ENCODE peak calls at places on chromosomes 16 and 17, in six cellular contexts. L, S, T, X, V and D are unnamed samples.

GRCh38 chr17:59377410-59377809 is 46.0 kb downstream of the YPEL2 start:
- DNase-seq in L (no peak), S (no peak), X (peak), V (no peak), T (no peak), D (no peak)

GRCh38 chr16:6726621-6727020 is 606.0 kb upstream of the RBFOX1 start:
- DNase-seq in T (no peak), L (no peak), V (no peak), X (no peak), S (no peak), D (no peak)

GRCh38 chr17:40500709-40501108 is 714 bp downstream of the TNS4 start:
- DNase-seq in L (no peak), T (no peak), V (no peak), X (no peak), S (no peak), D (no peak)

GRCh38 chr17:27224526-27225315 is 69.2 kb upstream of the WSB1 start:
- DNase-seq in T (no peak), S (no peak), X (peak), L (no peak), V (no peak), D (no peak)

GRCh38 chr16:67598527-67598926 is 36.2 kb downstream of the CTCF start:
- DNase-seq in L (no peak), V (no peak), S (no peak), T (no peak), X (no peak), D (no peak)

GRCh38 chr16:77435240-77435819 is 496 bp upstream of the ADAMTS18 start:
- DNase-seq in S (no peak), T (no peak), L (peak), V (no peak), X (no peak), D (peak)

GRCh38 chr16:2981899-2982250 is 1.6 kb upstream of the PKMYT1 start:
- DNase-seq in X (no peak), V (no peak), T (no peak), S (no peak), L (no peak), D (no peak)

GRCh38 chr16:67992661-67993206 is 6.5 kb downstream of the DPEP2 start:
- DNase-seq in X (no peak), T (no peak), S (no peak), V (no peak), L (peak), D (no peak)

GRCh38 chr16:48583075-48584065 is 26.6 kb downstream of the N4BP1 start:
- DNase-seq in S (no peak), X (peak), V (no peak), L (no peak), T (no peak), D (no peak)

GRCh38 chr17:76537578-76538280 is at the start of gene CYGB:
- DNase-seq in X (peak), T (no peak), V (no peak), S (no peak), L (peak), D (no peak)

GRCh38 chr17:38528101-38528500 is 77.7 kb downstream of the SRCIN1 start:
- DNase-seq in X (no peak), S (no peak), T (no peak), V (no peak), L (no peak), D (no peak)

GRCh38 chr17:61380836-61381525 is 18.7 kb upstream of the TBX2 start:
- DNase-seq in X (no peak), S (no peak), V (no peak), T (no peak), L (no peak), D (no peak)

GRCh38 chr17:6254036-6254435 is 180.9 kb downstream of the AIPL1 start:
- DNase-seq in V (no peak), T (no peak), S (no peak), X (no peak), L (no peak), D (no peak)

GRCh38 chr16:16033208-16033717 is 83.8 kb downstream of the ABCC1 start:
- DNase-seq in L (no peak), T (no peak), V (no peak), S (no peak), X (no peak), D (no peak)

GRCh38 chr17:21287703-21288449 is 3.4 kb downstream of the MAP2K3 start:
- DNase-seq in S (peak), L (no peak), X (peak), V (peak), T (peak), D (peak)

GRCh38 chr16:82219298-82219697 is 49.3 kb upstream of the MPHOSPH6 start:
- DNase-seq in T (no peak), L (peak), X (no peak), V (no peak), S (no peak), D (no peak)

GRCh38 chr17:66604381-66604780 is 230.5 kb upstream of the CACNG5 start:
- DNase-seq in S (no peak), V (no peak), X (no peak), L (no peak), T (no peak), D (no peak)

GRCh38 chr16:15519767-15520166 is 85.4 kb downstream of the BMERB1 start:
- DNase-seq in S (no peak), X (no peak), T (no peak), L (no peak), V (no peak), D (no peak)

GRCh38 chr17:62705781-62706597 is 78.5 kb downstream of the MRC2 start:
- DNase-seq in V (no peak), T (no peak), S (peak), L (peak), X (no peak), D (peak)

DNA sequence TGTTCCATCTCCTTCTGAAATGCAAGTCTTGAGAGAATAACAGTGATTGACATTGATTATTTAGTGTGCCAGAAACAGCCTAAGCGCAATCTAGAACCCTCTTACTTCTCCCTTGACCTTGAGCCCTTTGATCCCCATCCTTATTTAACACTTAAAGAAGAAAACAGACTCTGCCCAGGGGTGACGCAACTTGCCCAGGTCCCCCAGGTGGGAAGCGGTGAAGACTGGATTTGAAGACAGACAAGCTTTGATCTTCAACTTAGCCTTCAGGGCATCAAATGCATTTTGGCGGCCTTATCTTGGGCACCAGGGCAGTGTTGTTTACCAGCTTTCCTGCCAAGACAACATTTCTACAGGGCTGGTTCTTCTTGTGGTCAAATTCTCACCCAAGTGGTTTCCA is 8.9 kb upstream of the CIITA start:
- DNase-seq in L (no peak), S (no peak), V (no peak), T (no peak), X (no peak), D (no peak)
- H3K27ac ChIP-seq in L (no peak), S (no peak), V (no peak), T (no peak), X (no peak), D (no peak)

DNA sequence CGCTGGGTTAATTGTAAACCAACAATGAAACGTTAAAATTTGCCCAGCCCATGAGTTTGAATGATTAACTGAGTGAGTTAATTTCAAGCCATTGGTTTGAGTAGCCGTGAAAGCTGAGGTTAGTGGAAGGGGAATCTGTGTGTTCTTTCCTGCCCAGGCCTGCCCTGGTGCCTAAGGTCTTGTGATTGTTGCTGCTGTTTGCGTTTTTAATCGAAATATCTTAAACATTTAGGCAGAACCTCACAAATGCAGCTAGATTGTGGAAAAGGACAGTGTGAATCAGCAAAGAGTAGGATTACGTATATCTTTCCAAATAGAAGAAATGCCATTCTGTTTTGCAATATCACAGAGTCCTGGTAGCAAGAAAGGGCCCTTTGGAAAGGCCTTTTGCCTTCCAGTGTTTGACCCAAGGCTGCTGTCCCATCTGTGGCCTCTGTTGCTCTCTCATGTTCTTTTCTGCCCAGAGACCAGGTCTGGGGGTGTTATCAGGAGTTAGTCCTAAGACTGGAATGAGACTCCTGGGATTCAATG is 113.8 kb downstream of the MSI2 start:
- DNase-seq in T (no peak), V (no peak), S (no peak), X (peak), L (no peak), D (no peak)
- H3K27ac ChIP-seq in T (peak), V (peak), S (no peak), X (peak), L (peak), D (no peak)

DNA sequence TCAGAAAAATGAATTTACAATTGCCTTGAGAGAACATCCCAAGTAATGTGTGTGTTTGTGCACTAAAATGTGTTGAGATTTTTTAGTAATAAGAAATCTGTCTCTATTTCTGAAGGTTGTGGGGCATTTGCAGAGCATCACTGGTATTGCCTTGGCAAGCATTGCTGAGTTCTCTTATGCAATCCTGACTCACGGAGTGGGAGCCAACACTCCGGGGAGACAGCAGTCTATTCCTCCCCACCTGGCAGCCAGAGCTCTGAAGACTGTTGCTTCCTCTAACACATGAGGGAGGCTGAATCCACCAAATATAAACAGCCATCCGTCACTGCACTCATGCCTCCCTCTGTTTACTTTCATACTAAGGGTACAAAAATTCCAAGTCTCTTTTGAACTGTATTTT is 10.6 kb downstream of the CNTD1 start:
- DNase-seq in L (no peak), T (peak), X (peak), V (peak), S (no peak), D (no peak)
- H3K27ac ChIP-seq in L (no peak), T (no peak), X (peak), V (peak), S (no peak), D (no peak)

GRCh38 chr17:50425001-50425681 is 877 bp upstream of the ACSF2 start:
- DNase-seq in L (no peak), S (no peak), T (no peak), V (peak), X (no peak), D (no peak)

GRCh38 chr17:50424246-50425000 is 1.6 kb upstream of the ACSF2 start:
- DNase-seq in V (no peak), T (no peak), X (no peak), L (no peak), S (no peak), D (no peak)

GRCh38 chr17:50425682-50426471 is at the start of gene ACSF2:
- DNase-seq in V (peak), T (peak), L (peak), X (peak), S (peak), D (peak)

GRCh38 chr17:50426814-50427787 is 1.1 kb downstream of the ACSF2 start:
- DNase-seq in T (no peak), V (peak), X (peak), S (peak), L (peak), D (peak)

DNA sequence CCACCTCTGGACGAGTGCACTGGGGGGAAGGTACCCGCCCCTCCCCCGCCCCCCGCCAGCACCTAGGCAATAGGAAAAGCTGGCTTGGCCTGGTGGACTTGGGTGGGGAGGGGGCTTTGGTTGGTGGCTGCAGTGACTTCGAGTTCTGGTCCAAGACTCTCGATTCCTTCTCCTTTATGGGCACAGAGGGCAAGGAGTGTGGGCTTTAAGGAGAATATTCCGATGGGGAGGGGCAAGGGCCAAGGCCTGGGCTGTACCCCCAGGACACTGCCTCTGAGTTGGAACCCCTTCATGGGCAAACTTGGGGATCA is 409 bp downstream of the ACSF2 start:
- DNase-seq in S (no peak), X (no peak), T (no peak), V (no peak), L (no peak), D (no peak)
- H3K27ac ChIP-seq in S (peak), X (peak), T (peak), V (peak), L (no peak), D (peak)

GRCh38 chr17:42871647-42872046 is 20.6 kb downstream of the AOC3 start:
- DNase-seq in T (no peak), X (no peak), S (no peak), L (no peak), V (no peak), D (no peak)
- H3K27ac ChIP-seq in T (no peak), X (no peak), S (no peak), L (no peak), V (no peak), D (no peak)

GRCh38 chr17:45908935-45909334 is 14.6 kb downstream of the MAPT start:
- DNase-seq in V (no peak), X (no peak), T (no peak), L (no peak), S (no peak), D (no peak)
- H3K27ac ChIP-seq in V (no peak), X (no peak), T (no peak), L (no peak), S (no peak), D (no peak)

GRCh38 chr17:75460295-75460694 is 3.9 kb downstream of the TMEM94 start:
- DNase-seq in L (no peak), T (no peak), X (no peak), S (no peak), V (no peak), D (no peak)
- H3K27ac ChIP-seq in L (no peak), T (peak), X (no peak), S (no peak), V (no peak), D (peak)